ENCODE peak calls at places on chromosomes 11 and 22, in five cellular contexts. One of them, this sample, is unnamed.

GRCh38 chr11:108897916-108898315 is 233.0 kb downstream of the DDX10 start:
- DNase-seq in endothelial cell of umbilical vein: no peak
- DNase-seq in fibroblast of lung: no peak
- DNase-seq in neural progenitor cell: no peak
- DNase-seq in IMR-90: no peak
- DNase-seq in this sample: no peak

GRCh38 chr11:120667934-120668333 is 156.4 kb downstream of the GRIK4 start:
- DNase-seq in endothelial cell of umbilical vein: no peak
- DNase-seq in fibroblast of lung: no peak
- DNase-seq in neural progenitor cell: no peak
- DNase-seq in IMR-90: no peak
- DNase-seq in this sample: no peak

GRCh38 chr11:123166095-123166559 is 28.9 kb downstream of the CLMP start:
- DNase-seq in endothelial cell of umbilical vein: no peak
- DNase-seq in fibroblast of lung: peak
- DNase-seq in neural progenitor cell: peak
- DNase-seq in IMR-90: peak
- DNase-seq in this sample: peak

GRCh38 chr11:123719452-123719851 is 22.0 kb downstream of the ZNF202 start:
- DNase-seq in endothelial cell of umbilical vein: no peak
- DNase-seq in fibroblast of lung: peak
- DNase-seq in neural progenitor cell: no peak
- DNase-seq in IMR-90: peak
- DNase-seq in this sample: no peak

GRCh38 chr11:67119577-67120391 is 721 bp downstream of the KDM2A start:
- DNase-seq in endothelial cell of umbilical vein: peak
- DNase-seq in fibroblast of lung: no peak
- DNase-seq in neural progenitor cell: peak
- DNase-seq in IMR-90: no peak
- DNase-seq in this sample: peak

GRCh38 chr22:31870890-31871289 is 73.4 kb upstream of the YWHAH start:
- DNase-seq in endothelial cell of umbilical vein: peak
- DNase-seq in fibroblast of lung: peak
- DNase-seq in neural progenitor cell: no peak
- DNase-seq in IMR-90: peak
- DNase-seq in this sample: no peak

GRCh38 chr11:57644748-57645715 is 4.7 kb downstream of the YPEL4 start:
- DNase-seq in endothelial cell of umbilical vein: peak
- DNase-seq in fibroblast of lung: peak
- DNase-seq in neural progenitor cell: peak
- DNase-seq in IMR-90: peak
- DNase-seq in this sample: peak

GRCh38 chr11:2558402-2558801 is 113.6 kb downstream of the KCNQ1 start:
- DNase-seq in endothelial cell of umbilical vein: no peak
- DNase-seq in fibroblast of lung: no peak
- DNase-seq in neural progenitor cell: no peak
- DNase-seq in IMR-90: no peak
- DNase-seq in this sample: no peak

GRCh38 chr22:43814264-43814663 is 2.2 kb upstream of the EFCAB6 start:
- DNase-seq in endothelial cell of umbilical vein: no peak
- DNase-seq in fibroblast of lung: no peak
- DNase-seq in neural progenitor cell: no peak
- DNase-seq in IMR-90: no peak
- DNase-seq in this sample: no peak

GRCh38 chr22:18059991-18060390 is 17.8 kb upstream of the PEX26 start:
- DNase-seq in endothelial cell of umbilical vein: no peak
- DNase-seq in fibroblast of lung: no peak
- DNase-seq in neural progenitor cell: no peak
- DNase-seq in IMR-90: no peak
- DNase-seq in this sample: no peak

GRCh38 chr22:45211848-45212247 is 28.8 kb downstream of the KIAA0930 start:
- DNase-seq in endothelial cell of umbilical vein: no peak
- DNase-seq in fibroblast of lung: no peak
- DNase-seq in neural progenitor cell: no peak
- DNase-seq in IMR-90: no peak
- DNase-seq in this sample: no peak

GRCh38 chr11:70532728-70533127 is 134.4 kb downstream of the CTTN start:
- DNase-seq in endothelial cell of umbilical vein: no peak
- DNase-seq in fibroblast of lung: peak
- DNase-seq in neural progenitor cell: no peak
- DNase-seq in IMR-90: peak
- DNase-seq in this sample: peak

GRCh38 chr22:45647532-45648225 is 24.0 kb upstream of the ATXN10 start:
- DNase-seq in endothelial cell of umbilical vein: no peak
- DNase-seq in fibroblast of lung: no peak
- DNase-seq in neural progenitor cell: no peak
- DNase-seq in IMR-90: no peak
- DNase-seq in this sample: no peak

GRCh38 chr11:767238-767637 is 10.0 kb downstream of the GATD1 start:
- DNase-seq in endothelial cell of umbilical vein: no peak
- DNase-seq in fibroblast of lung: no peak
- DNase-seq in neural progenitor cell: no peak
- DNase-seq in IMR-90: no peak
- DNase-seq in this sample: no peak

GRCh38 chr11:32176223-32176811 is 85.4 kb downstream of the RCN1 start:
- DNase-seq in endothelial cell of umbilical vein: peak
- DNase-seq in fibroblast of lung: peak
- DNase-seq in neural progenitor cell: peak
- DNase-seq in IMR-90: peak
- DNase-seq in this sample: peak

GRCh38 chr11:72483412-72484186 is 49.3 kb upstream of the CLPB start:
- DNase-seq in endothelial cell of umbilical vein: peak
- DNase-seq in fibroblast of lung: peak
- DNase-seq in neural progenitor cell: no peak
- DNase-seq in IMR-90: peak
- DNase-seq in this sample: no peak

GRCh38 chr11:102276302-102277182 is 40.7 kb upstream of the BIRC3 start:
- DNase-seq in endothelial cell of umbilical vein: peak
- DNase-seq in fibroblast of lung: peak
- DNase-seq in neural progenitor cell: no peak
- DNase-seq in IMR-90: peak
- DNase-seq in this sample: no peak

GRCh38 chr11:46776878-46777277 is 57.9 kb downstream of the F2 start:
- DNase-seq in endothelial cell of umbilical vein: no peak
- DNase-seq in fibroblast of lung: no peak
- DNase-seq in neural progenitor cell: no peak
- DNase-seq in IMR-90: no peak
- DNase-seq in this sample: no peak

GRCh38 chr11:75240381-75241035 is at the start of gene TPBGL:
- DNase-seq in endothelial cell of umbilical vein: no peak
- DNase-seq in fibroblast of lung: peak
- DNase-seq in neural progenitor cell: peak
- DNase-seq in IMR-90: no peak
- DNase-seq in this sample: peak

GRCh38 chr22:20435436-20436308 is 2.0 kb downstream of the SCARF2 start:
- DNase-seq in endothelial cell of umbilical vein: no peak
- DNase-seq in fibroblast of lung: no peak
- DNase-seq in neural progenitor cell: no peak
- DNase-seq in IMR-90: no peak
- DNase-seq in this sample: peak

GRCh38 chr11:2574043-2574552 is 125.7 kb downstream of the KCNQ1OT1 start:
- DNase-seq in endothelial cell of umbilical vein: no peak
- DNase-seq in fibroblast of lung: no peak
- DNase-seq in neural progenitor cell: no peak
- DNase-seq in IMR-90: no peak
- DNase-seq in this sample: no peak

GRCh38 chr11:88174627-88175003 is 628 bp downstream of the RAB38 start:
- DNase-seq in endothelial cell of umbilical vein: peak
- DNase-seq in fibroblast of lung: peak
- DNase-seq in neural progenitor cell: peak
- DNase-seq in IMR-90: peak
- DNase-seq in this sample: no peak

GRCh38 chr11:9756461-9756860 is 92.6 kb downstream of the SWAP70 start:
- DNase-seq in endothelial cell of umbilical vein: no peak
- DNase-seq in fibroblast of lung: no peak
- DNase-seq in neural progenitor cell: no peak
- DNase-seq in IMR-90: no peak
- DNase-seq in this sample: no peak

GRCh38 chr22:48857202-48857805 is 970.4 kb downstream of the BRD1 start:
- DNase-seq in endothelial cell of umbilical vein: no peak
- DNase-seq in fibroblast of lung: no peak
- DNase-seq in neural progenitor cell: no peak
- DNase-seq in IMR-90: no peak
- DNase-seq in this sample: no peak

GRCh38 chr11:3707176-3707575 is 36.0 kb upstream of the CHRNA10 start:
- DNase-seq in endothelial cell of umbilical vein: no peak
- DNase-seq in fibroblast of lung: peak
- DNase-seq in neural progenitor cell: no peak
- DNase-seq in IMR-90: no peak
- DNase-seq in this sample: no peak

GRCh38 chr11:70399681-70400112 is 1.4 kb downstream of the CTTN start:
- DNase-seq in endothelial cell of umbilical vein: peak
- DNase-seq in fibroblast of lung: peak
- DNase-seq in neural progenitor cell: peak
- DNase-seq in IMR-90: peak
- DNase-seq in this sample: peak

GRCh38 chr11:94588366-94588952 is 21.3 kb downstream of the PIWIL4 start:
- DNase-seq in endothelial cell of umbilical vein: no peak
- DNase-seq in fibroblast of lung: no peak
- DNase-seq in neural progenitor cell: no peak
- DNase-seq in IMR-90: no peak
- DNase-seq in this sample: no peak

GRCh38 chr22:42719133-42719532 is 1.5 kb downstream of the A4GALT start:
- DNase-seq in endothelial cell of umbilical vein: no peak
- DNase-seq in fibroblast of lung: no peak
- DNase-seq in neural progenitor cell: no peak
- DNase-seq in IMR-90: no peak
- DNase-seq in this sample: no peak

GRCh38 chr22:42717197-42717967 is 3.3 kb downstream of the A4GALT start:
- DNase-seq in endothelial cell of umbilical vein: no peak
- DNase-seq in fibroblast of lung: no peak
- DNase-seq in neural progenitor cell: no peak
- DNase-seq in IMR-90: no peak
- DNase-seq in this sample: no peak

GRCh38 chr22:42721045-42721434 is 370 bp upstream of the A4GALT start:
- DNase-seq in endothelial cell of umbilical vein: no peak
- DNase-seq in fibroblast of lung: no peak
- DNase-seq in neural progenitor cell: peak
- DNase-seq in IMR-90: no peak
- DNase-seq in this sample: no peak

GRCh38 chr22:42719656-42720262 is 911 bp downstream of the A4GALT start:
- DNase-seq in endothelial cell of umbilical vein: no peak
- DNase-seq in fibroblast of lung: no peak
- DNase-seq in neural progenitor cell: peak
- DNase-seq in IMR-90: no peak
- DNase-seq in this sample: no peak

GRCh38 chr22:42720263-42721044 is at the start of gene A4GALT:
- DNase-seq in endothelial cell of umbilical vein: no peak
- DNase-seq in fibroblast of lung: no peak
- DNase-seq in neural progenitor cell: peak
- DNase-seq in IMR-90: no peak
- DNase-seq in this sample: peak
- H3K4me2 ChIP-seq in endothelial cell of umbilical vein: peak
- H3K4me2 ChIP-seq in fibroblast of lung: peak
- H3K4me2 ChIP-seq in neural progenitor cell: peak
- H3K4me2 ChIP-seq in IMR-90: peak
- H3K4me2 ChIP-seq in this sample: peak

GRCh38 chr11:69301491-69302401 is 7.8 kb downstream of the MYEOV start:
- DNase-seq in endothelial cell of umbilical vein: peak
- DNase-seq in fibroblast of lung: peak
- DNase-seq in neural progenitor cell: no peak
- DNase-seq in IMR-90: peak
- DNase-seq in this sample: peak
- H3K4me2 ChIP-seq in endothelial cell of umbilical vein: no peak
- H3K4me2 ChIP-seq in fibroblast of lung: peak
- H3K4me2 ChIP-seq in neural progenitor cell: no peak
- H3K4me2 ChIP-seq in IMR-90: peak
- H3K4me2 ChIP-seq in this sample: peak

DNA sequence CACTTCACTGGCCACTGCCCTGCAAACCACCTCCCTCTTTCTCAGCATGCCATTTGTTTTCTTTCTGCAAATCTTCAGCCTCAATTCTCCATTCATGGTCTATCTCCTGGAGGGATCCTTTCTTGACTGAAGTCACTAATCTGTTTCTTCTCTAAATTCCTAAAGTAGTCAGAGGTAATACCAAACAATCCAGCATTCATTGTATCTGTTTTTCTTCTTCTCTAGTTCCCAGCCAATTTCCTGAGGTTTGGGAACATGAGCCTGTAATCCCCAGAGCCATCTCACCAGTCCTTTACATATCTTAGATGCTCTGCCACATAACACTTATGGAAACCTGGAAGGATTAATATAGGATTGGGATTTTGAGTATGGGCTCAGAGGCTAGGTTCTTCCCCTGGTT is 86.5 kb downstream of the MICAL2 start:
- DNase-seq in endothelial cell of umbilical vein: no peak
- DNase-seq in fibroblast of lung: no peak
- DNase-seq in neural progenitor cell: no peak
- DNase-seq in IMR-90: no peak
- DNase-seq in this sample: no peak
- H3K4me2 ChIP-seq in endothelial cell of umbilical vein: no peak
- H3K4me2 ChIP-seq in fibroblast of lung: no peak
- H3K4me2 ChIP-seq in neural progenitor cell: peak
- H3K4me2 ChIP-seq in IMR-90: no peak
- H3K4me2 ChIP-seq in this sample: no peak

GRCh38 chr22:22855617-22856308 is 31.9 kb upstream of the IGLL5 start:
- DNase-seq in endothelial cell of umbilical vein: no peak
- DNase-seq in fibroblast of lung: no peak
- DNase-seq in neural progenitor cell: peak
- DNase-seq in IMR-90: no peak
- DNase-seq in this sample: peak

GRCh38 chr22:22853713-22854112 is 33.9 kb upstream of the IGLL5 start:
- DNase-seq in endothelial cell of umbilical vein: no peak
- DNase-seq in fibroblast of lung: no peak
- DNase-seq in neural progenitor cell: no peak
- DNase-seq in IMR-90: no peak
- DNase-seq in this sample: no peak

GRCh38 chr22:22855085-22855484 is 32.5 kb upstream of the IGLL5 start:
- DNase-seq in endothelial cell of umbilical vein: no peak
- DNase-seq in fibroblast of lung: no peak
- DNase-seq in neural progenitor cell: no peak
- DNase-seq in IMR-90: no peak
- DNase-seq in this sample: no peak

GRCh38 chr22:22856364-22856763 is 31.3 kb upstream of the IGLL5 start:
- DNase-seq in endothelial cell of umbilical vein: no peak
- DNase-seq in fibroblast of lung: no peak
- DNase-seq in neural progenitor cell: no peak
- DNase-seq in IMR-90: no peak
- DNase-seq in this sample: no peak

DNA sequence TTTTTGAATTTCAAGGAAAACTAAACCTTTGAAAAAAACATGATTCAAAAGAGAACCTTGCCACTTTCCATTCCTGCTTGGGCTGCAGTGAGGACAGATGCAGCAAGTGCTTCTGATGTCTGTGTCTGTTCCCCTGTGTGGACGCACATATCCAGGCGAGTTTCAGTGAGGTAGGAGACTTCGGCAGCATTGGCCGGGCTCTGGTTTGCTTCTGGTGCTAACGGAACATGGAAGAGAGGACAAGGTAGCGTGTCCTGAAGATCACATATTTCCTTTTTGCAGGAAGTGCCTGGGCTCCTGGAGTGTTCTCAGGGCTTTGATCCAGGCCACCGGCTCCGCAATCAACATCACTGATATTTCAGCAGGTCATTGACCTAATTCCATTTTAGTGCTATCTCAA is 33.1 kb upstream of the IGLL5 start:
- DNase-seq in endothelial cell of umbilical vein: no peak
- DNase-seq in fibroblast of lung: no peak
- DNase-seq in neural progenitor cell: no peak
- DNase-seq in IMR-90: no peak
- DNase-seq in this sample: no peak
- H3K4me2 ChIP-seq in endothelial cell of umbilical vein: no peak
- H3K4me2 ChIP-seq in fibroblast of lung: no peak
- H3K4me2 ChIP-seq in neural progenitor cell: no peak
- H3K4me2 ChIP-seq in IMR-90: no peak
- H3K4me2 ChIP-seq in this sample: no peak

This sample was measured in SK-N-SH.